ENCODE peak calls at places on chromosomes 12 and 14, in ten cellular contexts. J is A549, L is tibial nerve, M is ovary, H is upper lobe of left lung, T is stomach, N is GM12878, O is H1, W is transverse colon, Q is HepG2. E is an unnamed sample.
A peak's percentile ranks its signal among the peaks of the same experiment; 100 is the strongest.

GRCh38 chr12:92570056-92570753 is 132.6 kb upstream of the PLEKHG7 start:
- DNase-seq in J (peak; percentile 88), L (peak; percentile 97), M (peak; percentile 35), H (peak; percentile 43), T (peak; percentile 61), N (peak; percentile 93), O (peak; percentile 63), W (peak; percentile 64), Q (peak; percentile 67), E (no peak)

GRCh38 chr14:89137514-89138163 is 279.4 kb downstream of the FOXN3 start:
- DNase-seq in J (peak; percentile 77), L (no peak), M (no peak), H (peak; percentile 90), T (peak; percentile 90), N (no peak), O (no peak), W (no peak), Q (peak; percentile 45), E (no peak)

GRCh38 chr12:94704452-94704871 is 54.1 kb upstream of the TMCC3 start:
- DNase-seq in J (peak; percentile 86), L (no peak), M (no peak), H (no peak), T (peak; percentile 51), N (no peak), O (no peak), W (no peak), Q (peak; percentile 29), E (no peak)

GRCh38 chr14:50667491-50668007 is 557 bp downstream of the SAV1 start:
- DNase-seq in J (no peak), L (no peak), M (no peak), H (peak; percentile 51), T (peak; percentile 48), N (no peak), O (no peak), W (peak; percentile 58), Q (no peak), E (peak; percentile 65)

GRCh38 chr12:6207254-6207942 is 7.2 kb downstream of the CD9 start:
- DNase-seq in J (no peak), L (no peak), M (no peak), H (no peak), T (no peak), N (no peak), O (no peak), W (no peak), Q (no peak), E (no peak)

GRCh38 chr14:30204431-30204830 is 276.8 kb upstream of the PRKD1 start:
- DNase-seq in J (no peak), L (no peak), M (no peak), H (no peak), T (no peak), N (no peak), O (no peak), W (no peak), Q (no peak), E (no peak)

GRCh38 chr12:62259311-62259992 is 752 bp upstream of the USP15 start:
- DNase-seq in J (peak; percentile 21), L (no peak), M (no peak), H (no peak), T (no peak), N (no peak), O (no peak), W (peak; percentile 10), Q (peak; percentile 37), E (no peak)

GRCh38 chr14:42192659-42193425 is 586.2 kb downstream of the LRFN5 start:
- DNase-seq in J (peak; percentile 93), L (no peak), M (no peak), H (no peak), T (no peak), N (no peak), O (no peak), W (no peak), Q (no peak), E (no peak)

GRCh38 chr12:127144770-127145169 is 1122.2 kb upstream of the TMEM132C start:
- DNase-seq in J (no peak), L (no peak), M (no peak), H (no peak), T (no peak), N (no peak), O (no peak), W (no peak), Q (no peak), E (no peak)

GRCh38 chr14:69354383-69355154 is 43.5 kb downstream of the ERH start:
- DNase-seq in J (no peak), L (no peak), M (no peak), H (no peak), T (peak; percentile 44), N (peak; percentile 87), O (no peak), W (peak; percentile 75), Q (peak; percentile 16), E (no peak)

GRCh38 chr14:61568572-61569011 is 126.7 kb upstream of the HIF1A start:
- DNase-seq in J (no peak), L (no peak), M (peak; percentile 40), H (peak; percentile 53), T (peak; percentile 72), N (peak; percentile 52), O (peak; percentile 76), W (peak; percentile 69), Q (no peak), E (no peak)

GRCh38 chr12:76106631-76107030 is 22.1 kb upstream of the NAP1L1 start:
- DNase-seq in J (no peak), L (no peak), M (no peak), H (no peak), T (no peak), N (no peak), O (no peak), W (no peak), Q (no peak), E (no peak)

GRCh38 chr12:59695379-59695778 is 99.5 kb downstream of the SLC16A7 start:
- DNase-seq in J (no peak), L (no peak), M (no peak), H (no peak), T (no peak), N (no peak), O (no peak), W (no peak), Q (no peak), E (no peak)
- TF ChIP-seq EP300 in J (no peak), L (no peak), M (no peak), H (no peak), T (no peak), N (no peak), O (no peak), W (no peak), Q (no peak), E (no peak)

GRCh38 chr12:116400671-116401357 is 123.3 kb upstream of the MED13L start:
- DNase-seq in J (no peak), L (no peak), M (no peak), H (no peak), T (no peak), N (no peak), O (no peak), W (no peak), Q (no peak), E (no peak)
- TF ChIP-seq EP300 in J (no peak), L (no peak), M (no peak), H (no peak), T (no peak), N (no peak), O (no peak), W (no peak), Q (no peak), E (no peak)

DNA sequence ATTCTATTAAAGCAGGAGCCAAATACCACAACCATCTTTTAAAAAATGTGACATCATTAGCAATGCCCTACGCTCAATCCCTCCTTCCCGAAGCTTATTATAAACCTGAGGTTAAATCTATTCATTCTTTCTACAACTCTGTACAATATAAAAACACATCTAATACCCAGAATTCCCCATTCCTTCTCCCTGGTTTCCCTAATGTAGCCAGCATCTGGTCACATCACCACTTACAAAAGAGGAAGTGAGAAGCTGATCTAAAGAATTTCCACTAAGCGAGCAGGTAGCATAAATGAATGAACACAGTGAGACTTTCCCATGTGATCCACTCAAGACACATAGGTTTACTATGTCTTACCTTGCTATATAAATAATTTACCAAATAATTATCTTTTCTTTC is 90.4 kb downstream of the LRP6 start:
- DNase-seq in J (no peak), L (no peak), M (no peak), H (no peak), T (no peak), N (peak; percentile 53), O (no peak), W (no peak), Q (no peak), E (no peak)
- TF ChIP-seq EP300 in J (no peak), L (no peak), M (no peak), H (no peak), T (no peak), N (no peak), O (no peak), W (no peak), Q (no peak), E (no peak)

GRCh38 chr12:111749391-111749790 is 17.3 kb upstream of the ALDH2 start:
- DNase-seq in J (no peak), L (no peak), M (no peak), H (no peak), T (no peak), N (no peak), O (no peak), W (no peak), Q (no peak), E (no peak)

GRCh38 chr12:111747333-111747732 is 19.4 kb upstream of the ALDH2 start:
- DNase-seq in J (no peak), L (no peak), M (no peak), H (no peak), T (no peak), N (no peak), O (no peak), W (no peak), Q (no peak), E (no peak)

GRCh38 chr12:111745201-111745600 is 21.5 kb upstream of the ALDH2 start:
- DNase-seq in J (no peak), L (no peak), M (no peak), H (no peak), T (no peak), N (no peak), O (no peak), W (no peak), Q (no peak), E (no peak)

GRCh38 chr12:111748195-111748803 is 18.4 kb upstream of the ALDH2 start:
- DNase-seq in J (no peak), L (no peak), M (no peak), H (no peak), T (no peak), N (no peak), O (no peak), W (no peak), Q (no peak), E (no peak)

DNA sequence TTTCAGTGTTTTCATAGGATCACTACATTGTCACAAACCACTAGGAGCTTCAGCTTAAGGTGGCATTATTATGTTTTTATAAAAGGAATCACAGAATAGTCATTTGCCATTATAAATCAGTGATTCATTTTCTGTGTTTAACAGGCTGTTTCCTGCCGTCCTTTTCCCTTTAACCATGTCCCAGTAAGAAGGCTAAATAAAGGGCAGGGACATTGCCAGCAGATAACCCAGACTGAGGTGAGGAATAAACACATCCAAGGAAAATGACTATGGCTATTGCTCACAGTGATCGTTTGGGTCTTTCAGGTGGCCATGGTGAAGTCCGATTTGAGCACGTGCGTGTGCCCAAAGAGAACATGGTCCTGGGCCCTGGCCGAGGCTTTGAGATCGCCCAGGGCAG is 17.9 kb upstream of the ALDH2 start:
- DNase-seq in J (no peak), L (no peak), M (no peak), H (no peak), T (no peak), N (no peak), O (no peak), W (no peak), Q (no peak), E (no peak)
- TF ChIP-seq EP300 in J (no peak), L (no peak), M (no peak), H (no peak), T (no peak), N (no peak), O (no peak), W (no peak), Q (no peak), E (no peak)

GRCh38 chr12:58443273-58443980 is 476.9 kb downstream of the LRIG3 start:
- DNase-seq in J (peak; percentile 47), L (no peak), M (no peak), H (no peak), T (no peak), N (no peak), O (peak; percentile 52), W (peak; percentile 13), Q (peak; percentile 28), E (no peak)
- TF ChIP-seq EP300 in J (no peak), L (no peak), M (no peak), H (no peak), T (no peak), N (no peak), O (no peak), W (no peak), Q (no peak), E (no peak)

E was measured in suprapubic skin.